ENCODE peak calls at places on chromosomes 5 and 9, in seven cellular contexts. One of them, this sample, is unnamed.

GRCh38 chr5:124605516-124605915 is 140.9 kb downstream of the ZNF608 start:
- DNase-seq in neural progenitor cell: peak; percentile 69
- DNase-seq in left kidney: peak; percentile 90
- DNase-seq in coronary artery: no peak
- DNase-seq in NAMALWA: no peak
- DNase-seq in left ventricle myocardium inferior: peak; percentile 42
- DNase-seq in EH: no peak
- DNase-seq in this sample: no peak

GRCh38 chr5:6370580-6370979 is 7.8 kb downstream of the MED10 start:
- DNase-seq in left kidney: no peak
- DNase-seq in EH: no peak
- DNase-seq in neural progenitor cell: no peak
- DNase-seq in coronary artery: peak; percentile 54
- DNase-seq in left ventricle myocardium inferior: no peak
- DNase-seq in NAMALWA: no peak
- DNase-seq in this sample: no peak

GRCh38 chr5:53406630-53407316 is 73.7 kb upstream of the FST start:
- DNase-seq in left kidney: no peak
- DNase-seq in NAMALWA: no peak
- DNase-seq in neural progenitor cell: no peak
- DNase-seq in left ventricle myocardium inferior: no peak
- DNase-seq in EH: peak; percentile 93
- DNase-seq in coronary artery: no peak
- DNase-seq in this sample: peak; percentile 71

GRCh38 chr5:108481355-108481931 is 99.5 kb upstream of the FBXL17 start:
- DNase-seq in neural progenitor cell: peak; percentile 57
- DNase-seq in left ventricle myocardium inferior: no peak
- DNase-seq in coronary artery: no peak
- DNase-seq in left kidney: peak; percentile 62
- DNase-seq in EH: peak; percentile 24
- DNase-seq in NAMALWA: peak; percentile 74
- DNase-seq in this sample: peak; percentile 26

GRCh38 chr9:73980754-73981153 is 516.4 kb upstream of the RORB start:
- DNase-seq in neural progenitor cell: no peak
- DNase-seq in NAMALWA: no peak
- DNase-seq in coronary artery: no peak
- DNase-seq in left ventricle myocardium inferior: no peak
- DNase-seq in left kidney: no peak
- DNase-seq in EH: no peak
- DNase-seq in this sample: no peak

GRCh38 chr9:78103971-78104433 is 72.4 kb upstream of the GNAQ start:
- DNase-seq in neural progenitor cell: no peak
- DNase-seq in coronary artery: no peak
- DNase-seq in EH: no peak
- DNase-seq in left kidney: no peak
- DNase-seq in NAMALWA: peak; percentile 33
- DNase-seq in left ventricle myocardium inferior: no peak
- DNase-seq in this sample: no peak

GRCh38 chr9:128972956-128973355 is 25.5 kb downstream of the NUP188 start:
- DNase-seq in NAMALWA: no peak
- DNase-seq in neural progenitor cell: no peak
- DNase-seq in left kidney: no peak
- DNase-seq in coronary artery: no peak
- DNase-seq in EH: peak; percentile 79
- DNase-seq in left ventricle myocardium inferior: no peak
- DNase-seq in this sample: no peak

GRCh38 chr5:32173394-32174010 is 617 bp downstream of the GOLPH3 start:
- DNase-seq in coronary artery: no peak
- DNase-seq in left ventricle myocardium inferior: peak; percentile 54
- DNase-seq in left kidney: peak; percentile 88
- DNase-seq in neural progenitor cell: peak; percentile 79
- DNase-seq in EH: peak; percentile 68
- DNase-seq in NAMALWA: peak; percentile 68
- DNase-seq in this sample: peak; percentile 31

GRCh38 chr9:119588874-119589560 is 219.8 kb upstream of the BRINP1 start:
- DNase-seq in left ventricle myocardium inferior: no peak
- DNase-seq in NAMALWA: no peak
- DNase-seq in EH: no peak
- DNase-seq in left kidney: peak; percentile 93
- DNase-seq in neural progenitor cell: peak; percentile 31
- DNase-seq in coronary artery: no peak
- DNase-seq in this sample: no peak

GRCh38 chr5:43227655-43228054 is 35.6 kb downstream of the NIM1K start:
- DNase-seq in NAMALWA: peak; percentile 39
- DNase-seq in left kidney: peak; percentile 32
- DNase-seq in coronary artery: no peak
- DNase-seq in neural progenitor cell: peak; percentile 47
- DNase-seq in EH: peak; percentile 52
- DNase-seq in left ventricle myocardium inferior: no peak
- DNase-seq in this sample: peak; percentile 27

GRCh38 chr5:57103317-57103907 is 70.4 kb upstream of the GPBP1 start:
- DNase-seq in left ventricle myocardium inferior: no peak
- DNase-seq in coronary artery: no peak
- DNase-seq in EH: no peak
- DNase-seq in neural progenitor cell: no peak
- DNase-seq in left kidney: no peak
- DNase-seq in NAMALWA: no peak
- DNase-seq in this sample: no peak

GRCh38 chr5:1093361-1093760 is 18.5 kb downstream of the SLC12A7 start:
- DNase-seq in coronary artery: no peak
- DNase-seq in EH: no peak
- DNase-seq in neural progenitor cell: no peak
- DNase-seq in left ventricle myocardium inferior: peak; percentile 73
- DNase-seq in left kidney: no peak
- DNase-seq in NAMALWA: no peak
- DNase-seq in this sample: no peak

GRCh38 chr5:149162401-149163084 is 21.2 kb downstream of the ABLIM3 start:
- DNase-seq in neural progenitor cell: no peak
- DNase-seq in coronary artery: no peak
- DNase-seq in NAMALWA: no peak
- DNase-seq in left kidney: no peak
- DNase-seq in left ventricle myocardium inferior: no peak
- DNase-seq in EH: no peak
- DNase-seq in this sample: no peak

GRCh38 chr5:83034552-83035181 is 42.5 kb downstream of the TMEM167A start:
- DNase-seq in EH: no peak
- DNase-seq in coronary artery: no peak
- DNase-seq in neural progenitor cell: no peak
- DNase-seq in left ventricle myocardium inferior: no peak
- DNase-seq in NAMALWA: no peak
- DNase-seq in left kidney: no peak
- DNase-seq in this sample: no peak

GRCh38 chr9:109251080-109251775 is 69.6 kb downstream of the EPB41L4B start:
- DNase-seq in left kidney: no peak
- DNase-seq in EH: peak; percentile 77
- DNase-seq in neural progenitor cell: no peak
- DNase-seq in NAMALWA: no peak
- DNase-seq in coronary artery: no peak
- DNase-seq in left ventricle myocardium inferior: no peak
- DNase-seq in this sample: peak; percentile 73

GRCh38 chr9:109241931-109242330 is 74.9 kb upstream of the FRRS1L start:
- DNase-seq in neural progenitor cell: no peak
- DNase-seq in EH: no peak
- DNase-seq in left ventricle myocardium inferior: peak; percentile 25
- DNase-seq in NAMALWA: no peak
- DNase-seq in left kidney: no peak
- DNase-seq in coronary artery: no peak
- DNase-seq in this sample: no peak

GRCh38 chr5:173443971-173444370 is 115.8 kb upstream of the STC2 start:
- DNase-seq in coronary artery: no peak
- DNase-seq in left ventricle myocardium inferior: no peak
- DNase-seq in left kidney: no peak
- DNase-seq in NAMALWA: no peak
- DNase-seq in EH: no peak
- DNase-seq in neural progenitor cell: no peak
- DNase-seq in this sample: no peak

GRCh38 chr9:98342819-98343208 is 87.4 kb upstream of the TBC1D2 start:
- DNase-seq in NAMALWA: no peak
- DNase-seq in EH: no peak
- DNase-seq in coronary artery: no peak
- DNase-seq in left ventricle myocardium inferior: no peak
- DNase-seq in neural progenitor cell: no peak
- DNase-seq in left kidney: no peak
- DNase-seq in this sample: no peak

This sample was measured in NCI-H460.